ENCODE peak calls at places on chromosomes 5 and 9, in four cellular contexts. I is GM10248, C is PC-3, K is neural crest cell. G is an unnamed sample.

GRCh38 chr9:86944974-86945867 is 2.1 kb downstream of the GAS1 start:
- DNase-seq in I (no peak), C (no peak), K (peak; percentile 18), G (no peak)

GRCh38 chr5:141100243-141100805 is at the start of gene PCDHB3:
- DNase-seq in I (no peak), C (no peak), K (no peak), G (peak; percentile 68)

GRCh38 chr9:86434039-86434726 is 80.0 kb upstream of the TUT7 start:
- DNase-seq in I (peak; percentile 48), C (peak; percentile 56), K (no peak), G (no peak)

GRCh38 chr9:128498911-128499310 is 5.6 kb upstream of the GLE1 start:
- DNase-seq in I (no peak), C (no peak), K (no peak), G (no peak)

GRCh38 chr5:44808435-44809214 is at the start of gene MRPS30:
- DNase-seq in I (peak; percentile 87), C (peak; percentile 100), K (peak; percentile 78), G (peak; percentile 93)

GRCh38 chr5:180844432-180844831 is 16.6 kb downstream of the ZFP62 start:
- DNase-seq in I (no peak), C (no peak), K (no peak), G (no peak)

GRCh38 chr5:56279291-56279690 is 46.2 kb upstream of the ANKRD55 start:
- DNase-seq in I (no peak), C (no peak), K (no peak), G (no peak)

GRCh38 chr9:137905740-137906139 is 28.2 kb downstream of the CACNA1B start:
- DNase-seq in I (no peak), C (no peak), K (no peak), G (no peak)

GRCh38 chr5:145824040-145824439 is 11.1 kb downstream of the PRELID2 start:
- DNase-seq in I (no peak), C (no peak), K (no peak), G (no peak)

GRCh38 chr5:124507688-124508087 is 238.8 kb downstream of the ZNF608 start:
- DNase-seq in I (no peak), C (no peak), K (no peak), G (no peak)

GRCh38 chr9:125747765-125748510 is 765 bp downstream of the PBX3 start:
- DNase-seq in I (peak; percentile 44), C (peak; percentile 14), K (no peak), G (peak; percentile 47)

GRCh38 chr5:39100851-39101396 is 26.7 kb upstream of the RICTOR start:
- DNase-seq in I (no peak), C (peak; percentile 99), K (no peak), G (no peak)

GRCh38 chr9:114559830-114560520 is 27.6 kb upstream of the ATP6V1G1 start:
- DNase-seq in I (no peak), C (no peak), K (no peak), G (no peak)

GRCh38 chr5:153831976-153832375 is 206.7 kb downstream of the FAM114A2 start:
- DNase-seq in I (peak; percentile 21), C (peak; percentile 35), K (no peak), G (peak; percentile 50)

GRCh38 chr5:112186401-112186990 is 232.6 kb downstream of the EPB41L4A start:
- DNase-seq in I (peak; percentile 21), C (peak; percentile 66), K (peak; percentile 30), G (peak; percentile 39)

GRCh38 chr9:27548055-27548741 is 18.6 kb upstream of the MOB3B start:
- DNase-seq in I (no peak), C (peak; percentile 43), K (no peak), G (no peak)

GRCh38 chr5:44099643-44100042 is 289.6 kb downstream of the FGF10 start:
- DNase-seq in I (no peak), C (no peak), K (no peak), G (no peak)

GRCh38 chr5:87899109-87900100 is 369.2 kb downstream of the TMEM161B start:
- DNase-seq in I (no peak), C (peak; percentile 70), K (peak; percentile 72), G (no peak)

GRCh38 chr5:56123531-56124243 is 109.4 kb downstream of the ANKRD55 start:
- DNase-seq in I (no peak), C (peak; percentile 87), K (peak; percentile 12), G (peak; percentile 49)

GRCh38 chr5:74940782-74941363 is 74.7 kb upstream of the FAM169A start:
- DNase-seq in I (no peak), C (no peak), K (no peak), G (no peak)

GRCh38 chr5:63233906-63234305 is 655.3 kb downstream of the LRRC70 start:
- DNase-seq in I (no peak), C (no peak), K (no peak), G (no peak)

GRCh38 chr5:23164971-23165370 is 311.8 kb upstream of the CDH12 start:
- DNase-seq in I (no peak), C (no peak), K (no peak), G (no peak)

GRCh38 chr5:118126159-118126558 is 862.2 kb downstream of the DTWD2 start:
- DNase-seq in I (no peak), C (no peak), K (no peak), G (no peak)

GRCh38 chr5:52987711-52988329 is 1.3 kb upstream of the ITGA2 start:
- DNase-seq in I (no peak), C (peak; percentile 97), K (no peak), G (no peak)

GRCh38 chr5:174418809-174419522 is 305.4 kb upstream of the MSX2 start:
- DNase-seq in I (no peak), C (no peak), K (peak; percentile 7), G (peak; percentile 36)

GRCh38 chr5:133396724-133397123 is 215.6 kb downstream of the FSTL4 start:
- DNase-seq in I (no peak), C (no peak), K (no peak), G (no peak)

GRCh38 chr5:92222449-92222848 is 839.3 kb upstream of the ARRDC3 start:
- DNase-seq in I (no peak), C (peak; percentile 30), K (no peak), G (no peak)

GRCh38 chr5:133123297-133123696 is 71.5 kb downstream of the HSPA4 start:
- DNase-seq in I (no peak), C (no peak), K (no peak), G (no peak)

GRCh38 chr5:90233496-90233895 is 176.1 kb downstream of the CETN3 start:
- DNase-seq in I (no peak), C (no peak), K (no peak), G (no peak)

GRCh38 chr9:129899620-129900019 is 64.4 kb downstream of the USP20 start:
- DNase-seq in I (no peak), C (no peak), K (no peak), G (no peak)

GRCh38 chr5:148172377-148172776 is 4.0 kb downstream of the SPINK14 start:
- DNase-seq in I (no peak), C (peak; percentile 72), K (no peak), G (no peak)

GRCh38 chr5:116068028-116068632 is 16.7 kb upstream of the COMMD10 start:
- DNase-seq in I (peak; percentile 37), C (peak; percentile 61), K (peak; percentile 28), G (peak; percentile 37)

GRCh38 chr5:116799401-116799800 is 224.8 kb upstream of the SEMA6A start:
- DNase-seq in I (no peak), C (peak; percentile 3), K (no peak), G (no peak)

GRCh38 chr5:160460377-160461049 is 38.9 kb downstream of the PTTG1 start:
- DNase-seq in I (no peak), C (no peak), K (no peak), G (no peak)

GRCh38 chr9:126693428-126693931 is 79.8 kb downstream of the LMX1B start:
- DNase-seq in I (no peak), C (no peak), K (no peak), G (no peak)

GRCh38 chr9:2677927-2678889 is 39.1 kb upstream of the KCNV2 start:
- DNase-seq in I (no peak), C (peak; percentile 12), K (no peak), G (no peak)

GRCh38 chr5:94181940-94182339 is 436.5 kb downstream of the KIAA0825 start:
- DNase-seq in I (no peak), C (no peak), K (no peak), G (peak; percentile 13)
- TF ChIP-seq CTCF in I (no peak), C (peak; percentile 17), K (peak; percentile 27), G (peak; percentile 42)

GRCh38 chr5:129770034-129770433 is 22.1 kb downstream of the MINAR2 start:
- DNase-seq in I (no peak), C (no peak), K (no peak), G (no peak)

GRCh38 chr5:129767927-129768380 is 20.1 kb downstream of the MINAR2 start:
- DNase-seq in I (peak; percentile 60), C (peak; percentile 87), K (peak; percentile 71), G (peak; percentile 79)

GRCh38 chr5:129766798-129767197 is 18.9 kb downstream of the MINAR2 start:
- DNase-seq in I (no peak), C (no peak), K (no peak), G (no peak)

GRCh38 chr5:129768715-129769114 is 20.8 kb downstream of the MINAR2 start:
- DNase-seq in I (no peak), C (no peak), K (no peak), G (no peak)

GRCh38 chr5:129771058-129771838 is 23.4 kb downstream of the MINAR2 start:
- DNase-seq in I (peak; percentile 28), C (peak; percentile 64), K (peak; percentile 66), G (peak; percentile 72)
- TF ChIP-seq CTCF in I (peak; percentile 70), C (peak; percentile 86), K (peak; percentile 89), G (peak; percentile 96)

GRCh38 chr5:110045153-110045552 is 355.4 kb downstream of the MAN2A1 start:
- DNase-seq in I (no peak), C (peak; percentile 32), K (no peak), G (no peak)
- TF ChIP-seq CTCF in I (no peak), C (peak; percentile 52), K (no peak), G (peak; percentile 21)

GRCh38 chr5:151646334-151646733 is 40.4 kb downstream of the SPARC start:
- DNase-seq in I (no peak), C (peak; percentile 35), K (no peak), G (no peak)

GRCh38 chr5:151647320-151647861 is 39.3 kb downstream of the SPARC start:
- DNase-seq in I (no peak), C (peak; percentile 41), K (no peak), G (no peak)

GRCh38 chr5:151638619-151639018 is 47.5 kb upstream of the FAT2 start:
- DNase-seq in I (no peak), C (no peak), K (no peak), G (no peak)

GRCh38 chr5:151643385-151643784 is 43.3 kb downstream of the SPARC start:
- DNase-seq in I (no peak), C (no peak), K (no peak), G (no peak)

GRCh38 chr5:151642472-151643140 is 44.1 kb downstream of the SPARC start:
- DNase-seq in I (no peak), C (no peak), K (no peak), G (no peak)
- TF ChIP-seq CTCF in I (no peak), C (no peak), K (no peak), G (no peak)

G was measured in BE2C.